ENCODE peak calls at places on chromosomes 12 and 14, in six cellular contexts. Q is spleen, X is adrenal gland, U is right atrium auricular region, W is neural progenitor cell, J is cardiac muscle cell. A is an unnamed sample.

GRCh38 chr12:124754949-124755800 is 108.5 kb downstream of the SCARB1 start:
- DNase-seq in Q (peak; percentile 84), J (no peak), U (peak; percentile 97), W (peak; percentile 71), X (peak; percentile 94), A (peak; percentile 89)

GRCh38 chr12:11836282-11836963 is 186.9 kb downstream of the ETV6 start:
- DNase-seq in J (no peak), W (no peak), Q (peak; percentile 89), X (peak; percentile 69), U (peak; percentile 69), A (peak; percentile 64)

GRCh38 chr14:104657114-104657524 is 32.3 kb upstream of the INF2 start:
- DNase-seq in U (no peak), W (no peak), Q (peak; percentile 92), X (no peak), J (no peak), A (no peak)

GRCh38 chr14:49250109-49250508 is 336.1 kb downstream of the RPS29 start:
- DNase-seq in J (no peak), U (no peak), W (no peak), X (no peak), Q (no peak), A (no peak)

GRCh38 chr14:60183724-60184596 is 18.8 kb upstream of the DHRS7 start:
- DNase-seq in J (peak; percentile 76), Q (no peak), U (no peak), W (peak; percentile 87), X (no peak), A (no peak)

GRCh38 chr12:68428211-68428610 is 96.0 kb upstream of the MDM1 start:
- DNase-seq in Q (no peak), J (no peak), W (no peak), X (no peak), U (no peak), A (no peak)

GRCh38 chr12:10384191-10384590 is 5.7 kb downstream of the KLRK1 start:
- DNase-seq in W (no peak), Q (no peak), U (no peak), X (no peak), J (no peak), A (no peak)

GRCh38 chr14:95261616-95262510 is 57.8 kb downstream of the CLMN start:
- DNase-seq in J (peak; percentile 23), U (no peak), Q (no peak), X (peak; percentile 28), W (no peak), A (peak; percentile 63)

GRCh38 chr12:116434155-116435065 is 124.8 kb upstream of the MAP1LC3B2 start:
- DNase-seq in J (peak; percentile 89), U (peak; percentile 92), Q (no peak), X (peak; percentile 84), W (peak; percentile 77), A (peak; percentile 91)

GRCh38 chr14:50688875-50689274 is 20.8 kb upstream of the SAV1 start:
- DNase-seq in Q (no peak), X (no peak), U (no peak), W (no peak), J (no peak), A (no peak)

GRCh38 chr14:93857081-93857480 is 68.8 kb upstream of the PRIMA1 start:
- DNase-seq in U (no peak), X (no peak), W (no peak), Q (no peak), J (no peak), A (no peak)

GRCh38 chr14:79011091-79011919 is 841.1 kb downstream of the NRXN3 start:
- DNase-seq in J (peak; percentile 57), U (no peak), X (no peak), Q (no peak), W (peak; percentile 77), A (no peak)

GRCh38 chr12:69290545-69291277 is 51.3 kb downstream of the CPSF6 start:
- DNase-seq in U (peak; percentile 70), W (peak; percentile 90), J (peak; percentile 87), X (peak; percentile 88), Q (peak; percentile 83), A (peak; percentile 80)

GRCh38 chr12:122422769-122423257 is 344 bp upstream of the CLIP1 start:
- DNase-seq in X (peak; percentile 71), W (peak; percentile 64), J (no peak), Q (no peak), U (peak; percentile 65), A (peak; percentile 39)

GRCh38 chr14:57400556-57401494 is 10.4 kb downstream of the NAA30 start:
- DNase-seq in X (no peak), Q (no peak), J (no peak), U (no peak), W (no peak), A (no peak)

GRCh38 chr12:53343449-53343848 is 7.3 kb upstream of the SP7 start:
- DNase-seq in W (no peak), J (no peak), Q (no peak), X (no peak), U (no peak), A (no peak)

GRCh38 chr12:53023-53734 is 13.4 kb upstream of the IQSEC3 start:
- DNase-seq in U (no peak), X (no peak), W (peak; percentile 80), J (no peak), Q (no peak), A (no peak)

GRCh38 chr12:122192441-122192840 is 9.5 kb downstream of the LRRC43 start:
- DNase-seq in U (no peak), W (no peak), X (no peak), J (no peak), Q (no peak), A (no peak)

GRCh38 chr12:110436231-110436630 is 13.9 kb downstream of the ARPC3 start:
- DNase-seq in X (no peak), W (no peak), J (no peak), U (no peak), Q (no peak), A (no peak)

GRCh38 chr12:123471374-123472068 is 13.6 kb downstream of the SNRNP35 start:
- DNase-seq in J (no peak), W (no peak), Q (no peak), U (no peak), X (no peak), A (peak; percentile 64)

GRCh38 chr12:4379410-4379809 is at the start of gene FGF23:
- DNase-seq in X (no peak), U (no peak), J (peak; percentile 89), Q (no peak), W (peak; percentile 88), A (peak; percentile 16)

GRCh38 chr14:74905595-74906142 is 17.4 kb downstream of the RPS6KL1 start:
- DNase-seq in W (peak; percentile 81), J (peak; percentile 79), Q (peak; percentile 93), X (peak; percentile 91), U (peak; percentile 75), A (peak; percentile 93)

GRCh38 chr14:21042918-21043317 is 756 bp downstream of the RNASE7 start:
- DNase-seq in Q (no peak), X (peak; percentile 74), U (no peak), J (no peak), W (no peak), A (no peak)

GRCh38 chr14:81427348-81428058 is 27.4 kb upstream of the STON2 start:
- DNase-seq in W (peak; percentile 22), J (peak; percentile 8), X (peak; percentile 63), Q (no peak), U (no peak), A (peak; percentile 68)

GRCh38 chr12:131959137-131959536 is 9.4 kb downstream of the EP400 start:
- DNase-seq in Q (no peak), U (peak; percentile 28), W (no peak), X (no peak), J (no peak), A (no peak)

GRCh38 chr14:29712586-29712985 is 215.1 kb downstream of the PRKD1 start:
- DNase-seq in Q (no peak), J (no peak), X (no peak), U (no peak), W (no peak), A (no peak)

GRCh38 chr14:54465654-54466053 is 23.1 kb downstream of the GMFB start:
- DNase-seq in U (no peak), Q (no peak), J (peak; percentile 32), W (no peak), X (no peak), A (no peak)

GRCh38 chr14:22847661-22848341 is 11.4 kb downstream of the MMP14 start:
- DNase-seq in Q (no peak), X (no peak), U (no peak), J (no peak), W (peak; percentile 39), A (no peak)

GRCh38 chr14:99132821-99133562 is 139.0 kb downstream of the BCL11B start:
- DNase-seq in U (peak; percentile 52), Q (peak; percentile 49), X (peak; percentile 15), W (no peak), J (no peak), A (no peak)

GRCh38 chr14:60656755-60657608 is 7.7 kb upstream of the SIX1 start:
- DNase-seq in X (peak; percentile 63), J (peak; percentile 73), W (peak; percentile 90), U (no peak), Q (peak; percentile 90), A (peak; percentile 72)

GRCh38 chr12:13211859-13212664 is 15.5 kb downstream of the EMP1 start:
- DNase-seq in X (peak; percentile 89), J (peak; percentile 74), Q (no peak), U (no peak), W (peak; percentile 83), A (peak; percentile 69)

GRCh38 chr12:57908511-57908910 is 32.9 kb upstream of the ATP23 start:
- DNase-seq in W (no peak), Q (no peak), U (no peak), J (no peak), X (no peak), A (no peak)
- H3K9me3 ChIP-seq in W (no peaks in the 10 kb centered on the region), Q (no peaks in the 10 kb centered on the region), U (no peaks in the 10 kb centered on the region), J (no peaks in the 10 kb centered on the region), X (no peaks in the 10 kb centered on the region), A (no peaks in the 10 kb centered on the region)

DNA sequence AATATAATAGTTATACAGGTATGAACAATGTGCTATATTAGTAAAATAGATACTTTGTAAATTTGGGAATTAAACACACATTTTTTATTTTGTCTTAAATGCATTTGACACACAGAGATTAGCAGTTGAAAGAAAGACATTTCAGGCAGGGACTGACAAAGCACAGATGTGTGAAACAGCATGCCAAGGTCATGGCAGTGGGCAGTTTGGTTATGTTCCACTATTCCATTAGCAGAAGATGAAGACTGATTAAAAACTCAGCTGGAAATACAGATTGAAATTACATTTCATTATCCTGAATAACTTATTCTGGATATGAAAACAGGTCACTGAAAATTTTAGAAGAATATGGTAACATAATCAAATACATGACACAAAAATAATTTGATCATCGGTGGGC is 669.8 kb upstream of the LRFN5 start:
- DNase-seq in U (no peak), W (no peak), X (no peak), J (peak; percentile 12), Q (no peak), A (no peak)
- H3K9me3 ChIP-seq in U (no peaks in the 10 kb centered on the region), W (no peaks in the 10 kb centered on the region), X (no peaks in the 10 kb centered on the region), J (no peaks in the 10 kb centered on the region), Q (no peaks in the 10 kb centered on the region), A (no peaks in the 10 kb centered on the region)

GRCh38 chr12:60112063-60112462 is 516.2 kb downstream of the SLC16A7 start:
- DNase-seq in J (no peak), Q (no peak), W (no peak), X (no peak), U (no peak), A (no peak)
- H3K9me3 ChIP-seq in J (no peaks in the 10 kb centered on the region), Q (no peaks in the 10 kb centered on the region), W (no peaks in the 10 kb centered on the region), X (no peaks in the 10 kb centered on the region), U (no peaks in the 10 kb centered on the region), A (no peaks in the 10 kb centered on the region)

DNA sequence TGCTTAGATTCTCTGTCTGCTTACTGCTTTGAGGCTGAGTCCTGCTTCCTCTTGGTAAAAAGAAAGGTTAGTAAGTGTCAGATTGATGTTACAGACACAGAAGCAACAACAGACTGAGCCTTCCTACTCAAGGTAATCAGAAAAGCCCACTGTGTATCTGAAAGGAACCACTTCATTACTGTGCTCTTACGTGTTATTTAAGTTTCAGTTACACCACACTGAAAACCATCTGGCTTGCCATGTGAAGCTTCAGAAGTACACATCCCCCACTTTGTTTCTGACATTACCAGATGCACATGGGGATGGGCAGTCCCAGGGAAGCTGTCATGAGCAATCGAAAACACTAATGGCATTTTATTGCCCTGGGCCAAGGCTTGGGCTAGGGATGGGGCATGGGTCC is 1290.1 kb downstream of the AACS start:
- DNase-seq in Q (no peak), U (no peak), J (no peak), X (no peak), W (no peak), A (no peak)
- H3K9me3 ChIP-seq in Q (peaks cover 20% of the 10 kb centered on the region), U (no peaks in the 10 kb centered on the region), J (no peaks in the 10 kb centered on the region), X (no peaks in the 10 kb centered on the region), W (no peaks in the 10 kb centered on the region), A (no peaks in the 10 kb centered on the region)